ENCODE peak calls at places on chromosomes 4 and X, in nine cellular contexts. N, V, K, M, R, A, J, Z and O are unnamed samples.

GRCh38 chr4:128863314-128864075 is 54.0 kb downstream of the JADE1 start:
- DNase-seq in R (peak; percentile 65), V (peak; percentile 53), K (peak; percentile 68), J (peak; percentile 84), N (peak; percentile 61), M (peak; percentile 12), A (peak; percentile 72), Z (peak; percentile 63), O (peak; percentile 0)

GRCh38 chr4:185811509-185812364 is at the start of gene SORBS2:
- DNase-seq in A (peak; percentile 26), Z (peak; percentile 41), R (no peak), M (peak; percentile 65), V (peak; percentile 50), N (no peak), J (no peak), K (no peak), O (peak; percentile 52)

GRCh38 chrX:52346462-52347165 is 22.2 kb upstream of the XAGE2 start:
- DNase-seq in J (no peak), K (no peak), Z (no peak), A (no peak), V (no peak), M (no peak), R (no peak), N (no peak), O (no peak)

GRCh38 chr4:26197018-26197779 is 123.6 kb upstream of the RBPJ start:
- DNase-seq in N (peak; percentile 48), M (no peak), J (no peak), Z (no peak), A (no peak), V (no peak), K (no peak), R (peak; percentile 97), O (no peak)

GRCh38 chrX:124289443-124289842 is 43.0 kb upstream of the TEX13D start:
- DNase-seq in N (no peak), M (peak; percentile 85), V (no peak), J (no peak), R (no peak), K (no peak), A (no peak), Z (no peak), O (no peak)

GRCh38 chr4:78397292-78397630 is 154.3 kb upstream of the ANXA3 start:
- DNase-seq in N (no peak), V (no peak), M (no peak), J (no peak), R (no peak), K (no peak), A (no peak), Z (no peak), O (no peak)

GRCh38 chr4:150164956-150165355 is 86.7 kb downstream of the DCLK2 start:
- DNase-seq in R (no peak), K (no peak), Z (no peak), A (no peak), M (no peak), N (no peak), J (no peak), V (no peak), O (no peak)

GRCh38 chr4:111689214-111689613 is 456.0 kb upstream of the FAM241A start:
- DNase-seq in J (no peak), Z (no peak), V (no peak), R (peak; percentile 77), A (no peak), M (no peak), N (no peak), K (no peak), O (no peak)

GRCh38 chr4:957231-957580 is 16.2 kb downstream of the DGKQ start:
- DNase-seq in J (peak; percentile 55), N (no peak), K (no peak), V (no peak), Z (no peak), R (no peak), M (no peak), A (no peak), O (no peak)

GRCh38 chrX:19751068-19751467 is 136.3 kb downstream of the SH3KBP1 start:
- DNase-seq in J (no peak), K (no peak), R (no peak), A (no peak), Z (no peak), M (no peak), N (no peak), V (no peak), O (no peak)

GRCh38 chr4:124199185-124199584 is 513.3 kb downstream of the ANKRD50 start:
- DNase-seq in K (no peak), V (no peak), M (no peak), A (no peak), J (no peak), N (no peak), Z (no peak), R (no peak), O (no peak)

GRCh38 chr4:3305610-3306371 is 13.0 kb downstream of the RGS12 start:
- DNase-seq in J (peak; percentile 31), M (no peak), Z (peak; percentile 58), K (no peak), A (no peak), N (no peak), V (no peak), R (no peak), O (peak; percentile 55)

GRCh38 chrX:130079824-130080406 is 30.4 kb downstream of the ELF4 start:
- DNase-seq in M (peak; percentile 31), V (peak; percentile 58), Z (peak; percentile 41), A (no peak), N (peak; percentile 37), K (no peak), J (peak; percentile 67), R (peak; percentile 54), O (no peak)

GRCh38 chr4:87848622-87849351 is 16.0 kb downstream of the MEPE start:
- DNase-seq in Z (peak; percentile 57), M (peak; percentile 4), V (peak; percentile 76), J (peak; percentile 68), A (no peak), R (peak; percentile 41), K (no peak), N (peak; percentile 8), O (peak; percentile 15)

GRCh38 chrX:70254909-70255308 is 5.1 kb downstream of the P2RY4 start:
- DNase-seq in M (no peak), K (no peak), R (no peak), N (no peak), Z (no peak), A (no peak), V (no peak), J (no peak), O (no peak)

GRCh38 chrX:131626681-131627296 is 82.9 kb downstream of the OR13H1 start:
- DNase-seq in M (peak; percentile 38), A (no peak), Z (no peak), J (no peak), R (no peak), N (no peak), V (no peak), K (no peak), O (no peak)